ENCODE peak calls at places on chromosomes 16 and 17, in six cellular contexts. N is AG10803, X is cardiac muscle cell, E is left ventricle myocardium inferior, L is stomach, R is keratinocyte. M is an unnamed sample.
A peak's percentile ranks its signal among the peaks of the same experiment; 100 is the strongest.

GRCh38 chr16:29811896-29812665 is at the start of gene PRRT2:
- DNase-seq in E (peak; percentile 72), X (peak; percentile 47), R (no peak), N (peak; percentile 38), L (no peak), M (peak; percentile 77)

GRCh38 chr17:82020874-82021727 is 1.6 kb downstream of the CENPX start:
- DNase-seq in N (peak; percentile 77), X (peak; percentile 82), E (peak; percentile 72), L (peak; percentile 81), R (no peak), M (peak; percentile 70)

GRCh38 chr17:58671969-58672368 is 19.9 kb downstream of the TEX14 start:
- DNase-seq in L (no peak), N (no peak), R (no peak), E (no peak), X (no peak), M (no peak)

GRCh38 chr16:87924937-87925670 is 11.2 kb downstream of the CA5A start:
- DNase-seq in L (peak; percentile 82), N (no peak), R (no peak), X (no peak), E (peak; percentile 46), M (no peak)

GRCh38 chr16:24635900-24636610 is 93.4 kb upstream of the TNRC6A start:
- DNase-seq in X (peak; percentile 98), N (peak; percentile 99), L (peak; percentile 66), E (peak; percentile 70), R (peak; percentile 57), M (peak; percentile 96)

GRCh38 chr17:63701477-63702222 is 1.7 kb upstream of the LIMD2 start:
- DNase-seq in E (peak; percentile 35), N (no peak), X (no peak), L (peak; percentile 41), R (no peak), M (no peak)

GRCh38 chr17:33968350-33969044 is 286.6 kb upstream of the CCL2 start:
- DNase-seq in X (no peak), R (no peak), L (no peak), N (no peak), E (no peak), M (no peak)

GRCh38 chr16:11076259-11077018 is 132.1 kb downstream of the CLEC16A start:
- DNase-seq in E (no peak), R (no peak), X (no peak), L (no peak), N (no peak), M (no peak)

GRCh38 chr17:45098869-45099616 is 33.3 kb downstream of the PLCD3 start:
- DNase-seq in L (peak; percentile 91), N (peak; percentile 84), X (peak; percentile 79), E (peak; percentile 86), R (no peak), M (peak; percentile 83)

GRCh38 chr17:15890279-15890892 is 54.5 kb upstream of the ADORA2B start:
- DNase-seq in L (no peak), E (no peak), R (no peak), N (no peak), X (no peak), M (no peak)

GRCh38 chr17:78019367-78019975 is 61.0 kb downstream of the TNRC6C start:
- DNase-seq in E (no peak), X (peak; percentile 58), N (peak; percentile 63), R (no peak), L (no peak), M (peak; percentile 69)

GRCh38 chr17:57909548-57909947 is 45.7 kb downstream of the CUEDC1 start:
- DNase-seq in N (no peak), X (no peak), R (no peak), L (no peak), E (no peak), M (no peak)

GRCh38 chr17:31919802-31920525 is 16.8 kb upstream of the SUZ12 start:
- DNase-seq in L (no peak), X (peak; percentile 41), R (no peak), E (no peak), N (no peak), M (peak; percentile 35)

GRCh38 chr17:47250855-47251254 is 2.8 kb upstream of the ITGB3 start:
- DNase-seq in L (no peak), E (no peak), R (no peak), X (no peak), N (no peak), M (no peak)

GRCh38 chr17:20206068-20206467 is 196.9 kb downstream of the SPECC1 start:
- DNase-seq in N (no peak), X (peak; percentile 51), R (no peak), E (no peak), L (no peak), M (no peak)

GRCh38 chr16:62066747-62067146 is 30.5 kb upstream of the CDH8 start:
- DNase-seq in X (no peak), L (no peak), R (no peak), E (no peak), N (no peak), M (no peak)

GRCh38 chr16:87965973-87966667 is 14.9 kb downstream of the BANP start:
- DNase-seq in R (no peak), N (peak; percentile 91), E (no peak), L (no peak), X (peak; percentile 67), M (no peak)

GRCh38 chr16:8476824-8477223 is 113.5 kb downstream of the TMEM114 start:
- DNase-seq in R (no peak), L (no peak), E (no peak), X (no peak), N (no peak), M (no peak)

GRCh38 chr17:40253565-40253964 is 34.1 kb upstream of the CDC6 start:
- DNase-seq in X (no peak), E (no peak), L (no peak), N (peak; percentile 18), R (no peak), M (no peak)

GRCh38 chr17:11719203-11719602 is 120.9 kb downstream of the DNAH9 start:
- DNase-seq in E (no peak), L (no peak), N (no peak), R (no peak), X (no peak), M (no peak)

GRCh38 chr17:11720816-11721215 is 122.5 kb downstream of the DNAH9 start:
- DNase-seq in E (no peak), R (no peak), L (no peak), X (no peak), N (no peak), M (no peak)

GRCh38 chr17:11719852-11720251 is 121.6 kb downstream of the DNAH9 start:
- DNase-seq in E (no peak), R (no peak), L (no peak), X (no peak), N (no peak), M (no peak)
- H3K4me3 ChIP-seq in E (no peak overlapping the region), R (no peak overlapping the region), L (no peak overlapping the region), X (no peak overlapping the region), N (no peak overlapping the region), M (no peak overlapping the region)

GRCh38 chr16:12398736-12399047 is 405.0 kb downstream of the CPPED1 start:
- DNase-seq in N (no peak), X (no peak), E (no peak), R (no peak), L (no peak), M (no peak)

GRCh38 chr16:12392585-12393089 is 411.1 kb downstream of the CPPED1 start:
- DNase-seq in E (no peak), X (no peak), L (no peak), R (no peak), N (peak; percentile 59), M (no peak)

GRCh38 chr16:12393208-12393607 is 410.5 kb downstream of the CPPED1 start:
- DNase-seq in X (no peak), L (no peak), E (no peak), N (no peak), R (no peak), M (no peak)

GRCh38 chr16:12395266-12395665 is 408.4 kb downstream of the CPPED1 start:
- DNase-seq in E (no peak), L (no peak), N (peak; percentile 33), R (no peak), X (no peak), M (no peak)

DNA sequence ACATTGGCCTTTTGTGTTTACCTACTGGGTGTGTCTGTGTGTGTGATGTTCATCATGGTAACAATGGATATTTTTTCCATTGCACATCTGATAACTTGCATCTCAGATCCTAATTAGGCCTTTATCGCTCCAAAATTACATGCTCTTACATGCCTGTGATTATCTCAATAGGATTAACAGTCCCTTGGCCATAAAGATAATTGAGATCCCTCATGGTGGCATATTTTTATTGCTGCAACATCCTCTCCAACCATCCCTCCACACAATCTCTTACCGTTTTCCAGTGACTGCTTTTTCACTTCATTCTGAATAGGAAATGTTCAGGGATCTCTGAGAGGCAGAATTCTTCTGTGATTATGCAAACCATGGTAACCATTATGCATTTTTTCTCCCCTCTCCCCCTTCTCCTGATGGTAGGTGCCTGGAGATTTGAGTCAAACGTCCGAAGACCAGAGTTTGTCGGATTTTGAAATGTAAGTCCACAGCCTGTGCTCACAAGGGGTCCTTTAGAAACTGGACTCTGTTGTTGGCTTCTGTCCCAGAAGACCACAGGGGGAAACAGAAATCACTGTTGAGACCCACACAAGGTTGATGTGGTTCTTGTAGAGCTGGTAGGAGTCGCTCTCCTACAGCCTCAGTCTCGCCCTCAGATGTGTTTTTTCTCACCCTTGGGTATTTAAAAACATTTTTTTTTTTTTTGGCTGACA is 405.5 kb downstream of the CPPED1 start:
- DNase-seq in N (no peak), R (no peak), L (no peak), E (no peak), X (peak; percentile 19), M (no peak)
- TF ChIP-seq CTCF in N (no peak), R (no peak), L (no peak), E (no peak), X (no peak), M (no peak)

GRCh38 chr17:74712301-74712700 is 422 bp downstream of the CD300LF start:
- DNase-seq in E (no peak), N (no peak), X (no peak), R (no peak), L (no peak), M (no peak)

GRCh38 chr17:74711058-74711824 is 1.5 kb downstream of the CD300LF start:
- DNase-seq in E (no peak), R (no peak), N (no peak), X (no peak), L (no peak), M (no peak)

GRCh38 chr17:74715144-74715543 is 2.4 kb upstream of the CD300LF start:
- DNase-seq in N (no peak), L (peak; percentile 76), R (no peak), E (no peak), X (peak; percentile 53), M (no peak)

GRCh38 chr17:74713199-74713755 is 554 bp upstream of the CD300LF start:
- DNase-seq in L (no peak), N (no peak), X (no peak), R (no peak), E (no peak), M (no peak)

DNA sequence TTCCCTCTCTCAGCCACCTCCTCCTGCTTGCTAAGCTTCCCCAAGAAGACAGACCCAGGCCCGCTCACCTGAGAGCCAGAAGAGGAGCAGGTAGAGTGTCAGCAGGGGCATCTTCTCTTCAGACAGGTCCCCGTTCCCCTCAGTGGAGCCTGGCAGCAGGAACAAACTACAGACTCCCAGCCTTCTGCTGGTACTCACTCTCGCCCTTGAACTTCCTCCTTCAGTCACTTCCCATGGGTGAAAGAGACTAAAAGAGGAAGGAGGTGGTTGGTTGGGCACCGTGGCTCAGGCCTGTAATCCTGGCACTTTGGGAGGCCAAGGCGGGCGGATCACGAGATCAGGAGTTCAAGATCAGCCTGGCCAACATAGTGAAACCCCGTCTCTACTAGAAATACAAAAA is at the start of gene CD300LF:
- DNase-seq in N (no peak), R (no peak), X (no peak), E (peak; percentile 44), L (no peak), M (no peak)
- H3K4me3 ChIP-seq in N (no peak within 1 kb of the TSS), R (no peak within 1 kb of the TSS), X (no peak within 1 kb of the TSS), E (no peak within 1 kb of the TSS), L (peak within 1 kb of the TSS; percentile 13), M (no peak within 1 kb of the TSS)

GRCh38 chr16:67283039-67283825 is 3.9 kb downstream of the PLEKHG4 start:
- DNase-seq in L (no peak), N (peak; percentile 24), R (no peak), E (no peak), X (peak; percentile 38), M (peak; percentile 63)
- TF ChIP-seq CTCF in L (no peak), N (no peak), R (no peak), E (no peak), X (no peak), M (no peak)